ENCODE peak calls at places on chromosomes 4 and X, in five cellular contexts. M is heart left ventricle, F is tibial nerve, S is thyroid gland, W is IMR-90. O is an unnamed sample. For H3K4me1, the result is how much of the 10 kb centered on the place peaks cover.

GRCh38 chr4:19386786-19387185 is 864.9 kb upstream of the SLIT2 start:
- DNase-seq in M (no peak), F (no peak), S (no peak), W (no peak), O (no peak)

GRCh38 chr4:177267911-177268310 is 41.8 kb upstream of the NEIL3 start:
- DNase-seq in M (no peak), F (no peak), S (no peak), W (no peak), O (no peak)

GRCh38 chrX:49042581-49043219 is 457 bp downstream of the TFE3 start:
- DNase-seq in M (no peak), F (no peak), S (peak), W (no peak), O (no peak)

GRCh38 chr4:104334410-104334809 is 160.3 kb downstream of the CXXC4 start:
- DNase-seq in M (no peak), F (no peak), S (no peak), W (no peak), O (no peak)

GRCh38 chrX:68146054-68146453 is 287.2 kb downstream of the OPHN1 start:
- DNase-seq in M (no peak), F (no peak), S (no peak), W (peak), O (no peak)

GRCh38 chr4:89539797-89540711 is 232.5 kb upstream of the GPRIN3 start:
- DNase-seq in M (no peak), F (no peak), S (no peak), W (peak), O (no peak)

GRCh38 chr4:6019316-6020263 is 1.4 kb upstream of the C4orf50 start:
- DNase-seq in M (no peak), F (peak), S (peak), W (peak), O (peak)

GRCh38 chr4:109730294-109731051 is 603 bp upstream of the PLA2G12A start:
- DNase-seq in M (peak), F (no peak), S (peak), W (peak), O (peak)

GRCh38 chrX:100768679-100769338 is 36.9 kb upstream of the SYTL4 start:
- DNase-seq in M (peak), F (peak), S (peak), W (peak), O (peak)

GRCh38 chrX:103686199-103687072 is at the start of gene MORF4L2:
- DNase-seq in M (peak), F (peak), S (peak), W (peak), O (peak)

DNA sequence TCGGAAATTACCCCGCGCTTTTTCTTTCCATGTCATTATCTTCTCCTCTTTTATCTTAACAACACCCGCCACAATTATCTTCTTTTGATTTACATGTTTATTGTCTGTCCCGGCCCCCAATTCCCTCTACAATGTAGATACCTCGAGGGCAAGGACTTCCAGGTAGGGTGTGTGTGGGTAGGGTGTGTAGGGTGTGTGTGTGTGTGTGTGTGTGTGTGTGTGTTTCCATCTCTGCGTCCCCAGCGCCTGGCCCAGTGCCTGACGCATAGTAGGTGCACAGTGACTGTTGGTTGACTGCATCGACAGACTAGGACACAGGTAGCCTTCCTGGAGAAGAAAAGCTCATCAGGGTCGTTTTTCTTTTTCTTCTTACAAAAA is 103.1 kb downstream of the UCHL1 start:
- DNase-seq in M (no peak), F (no peak), S (no peak), W (no peak), O (no peak)
- H3K4me3 ChIP-seq in M (peak), F (peak), S (peak), W (peak), O (peak)

GRCh38 chrX:9530848-9531274 is 66.0 kb downstream of the TBL1X start:
- DNase-seq in M (peak), F (peak), S (peak), W (peak), O (peak)
- H3K4me1 ChIP-seq in M (under half), F (under half), S (under half), W (under half), O (under half)

GRCh38 chrX:118525146-118525725 is 29.6 kb downstream of the DOCK11 start:
- DNase-seq in M (no peak), F (no peak), S (no peak), W (no peak), O (no peak)

GRCh38 chrX:118526149-118526548 is 30.5 kb downstream of the DOCK11 start:
- DNase-seq in M (no peak), F (no peak), S (no peak), W (no peak), O (no peak)

GRCh38 chrX:118522230-118522926 is 26.8 kb downstream of the DOCK11 start:
- DNase-seq in M (no peak), F (no peak), S (peak), W (no peak), O (no peak)

GRCh38 chrX:118524344-118524743 is 28.7 kb downstream of the DOCK11 start:
- DNase-seq in M (no peak), F (no peak), S (no peak), W (no peak), O (no peak)

DNA sequence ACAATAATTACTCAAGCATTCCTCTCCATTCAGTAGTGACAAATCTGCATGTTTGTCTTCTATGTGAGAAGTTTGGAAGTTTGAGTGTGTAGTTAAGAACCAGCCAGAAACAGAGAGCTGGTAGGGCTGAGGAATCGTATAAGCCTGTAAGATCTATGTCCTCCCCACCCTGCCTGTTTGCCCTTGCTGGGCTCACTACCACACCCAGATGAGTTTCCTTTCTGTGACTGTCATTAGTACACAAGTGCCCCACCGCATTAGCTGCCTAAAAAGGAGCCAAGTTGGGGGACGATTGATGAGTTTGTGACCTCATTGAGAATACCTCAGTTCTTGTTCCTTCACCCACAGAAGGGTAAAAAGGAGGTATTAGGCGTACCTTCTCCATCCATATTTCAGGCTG is 28.3 kb downstream of the DOCK11 start:
- DNase-seq in M (no peak), F (no peak), S (no peak), W (no peak), O (no peak)
- TF ChIP-seq POLR2A in M (no peak), F (no peak), S (no peak), W (no peak), O (no peak)

GRCh38 chr4:25903905-25904747 is 9.9 kb upstream of the SMIM20 start:
- DNase-seq in M (no peak), F (no peak), S (peak), W (no peak), O (no peak)

GRCh38 chr4:25900901-25901500 is 13.0 kb upstream of the SMIM20 start:
- DNase-seq in M (no peak), F (no peak), S (no peak), W (no peak), O (no peak)

GRCh38 chr4:25905371-25905770 is 8.6 kb upstream of the SMIM20 start:
- DNase-seq in M (no peak), F (no peak), S (no peak), W (no peak), O (no peak)

GRCh38 chr4:25908491-25908901 is 5.5 kb upstream of the SMIM20 start:
- DNase-seq in M (no peak), F (no peak), S (no peak), W (peak), O (peak)

DNA sequence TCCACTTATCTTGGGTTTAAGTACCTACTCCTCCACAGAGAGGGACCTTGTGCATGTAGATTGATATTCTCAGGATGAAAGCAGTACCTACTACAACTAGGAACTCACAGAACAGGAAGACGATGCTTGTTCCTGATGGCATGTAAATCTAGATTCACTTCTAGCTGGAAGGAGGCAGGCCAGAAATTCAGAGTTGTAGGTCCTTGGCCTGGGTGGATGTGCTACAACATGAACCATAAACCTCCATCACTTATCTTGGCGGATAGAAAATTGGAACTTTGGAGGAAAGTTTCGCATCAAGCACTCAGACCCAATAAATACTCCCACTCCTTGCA is 9.3 kb upstream of the SMIM20 start:
- DNase-seq in M (no peak), F (no peak), S (no peak), W (no peak), O (no peak)
- H3K4me3 ChIP-seq in M (no peak), F (no peak), S (no peak), W (no peak), O (no peak)

GRCh38 chr4:87122252-87122651 is 98.2 kb downstream of the KLHL8 start:
- DNase-seq in M (no peak), F (no peak), S (peak), W (peak), O (no peak)
- H3K4me1 ChIP-seq in M (half or more), F (half or more), S (half or more), W (under half), O (under half)